ENCODE peak calls at places on chromosomes 1 and 21, in nine cellular contexts. D is WTC11; P is GM13977; Q is retinal pigment epithelial cell; V is colonic mucosa; H is CD8-positive, alpha-beta T cell; O is GM23338; N is fibroblast of the aortic adventitia; A is K562. T is an unnamed sample.

GRCh38 chr1:12053752-12054548 is 9.2 kb upstream of the TNFRSF8 start:
- DNase-seq in O (no peak), D (no peak), A (no peak), Q (no peak), H (no peak), V (no peak), P (peak), N (peak), T (peak)

GRCh38 chr1:54998100-54998499 is 633 bp upstream of the BSND start:
- DNase-seq in P (no peak), H (no peak), D (no peak), N (no peak), O (no peak), A (no peak), Q (no peak), V (no peak), T (no peak)

GRCh38 chr1:3494321-3495308 is 40.1 kb downstream of the ARHGEF16 start:
- DNase-seq in N (no peak), H (no peak), V (no peak), O (no peak), P (no peak), D (no peak), A (no peak), Q (no peak), T (no peak)

GRCh38 chr1:180249725-180250498 is 19.8 kb downstream of the LHX4 start:
- DNase-seq in V (no peak), H (no peak), Q (no peak), A (no peak), D (no peak), N (no peak), O (no peak), P (no peak), T (no peak)

GRCh38 chr1:3056641-3057040 is 12.4 kb upstream of the PRDM16 start:
- DNase-seq in D (no peak), N (no peak), H (no peak), O (no peak), A (no peak), V (no peak), Q (no peak), P (no peak), T (no peak)

GRCh38 chr1:177181631-177182291 is 11.0 kb downstream of the BRINP2 start:
- DNase-seq in Q (no peak), H (peak), P (peak), V (peak), N (peak), O (peak), D (peak), A (peak), T (peak)

GRCh38 chr1:214548988-214549387 is 2.4 kb downstream of the PTPN14 start:
- DNase-seq in Q (no peak), N (no peak), V (no peak), P (no peak), H (no peak), A (no peak), O (no peak), D (no peak), T (no peak)

GRCh38 chr1:32828341-32828740 is 10.9 kb downstream of the S100PBP start:
- DNase-seq in Q (no peak), D (no peak), V (no peak), N (peak), P (no peak), O (peak), H (no peak), A (no peak), T (no peak)

GRCh38 chr1:197735461-197735860 is 39.8 kb downstream of the DENND1B start:
- DNase-seq in N (no peak), Q (no peak), P (no peak), O (no peak), H (no peak), V (no peak), A (no peak), D (no peak), T (no peak)

GRCh38 chr1:65230741-65231439 is 78.5 kb upstream of the DNAJC6 start:
- DNase-seq in Q (no peak), D (no peak), P (no peak), V (no peak), N (peak), O (no peak), H (no peak), A (peak), T (no peak)

GRCh38 chr1:229822026-229822425 is 196.0 kb downstream of the URB2 start:
- DNase-seq in V (no peak), P (no peak), A (no peak), N (peak), H (no peak), O (no peak), D (no peak), Q (no peak), T (no peak)

GRCh38 chr1:246875041-246876026 is 56.4 kb downstream of the AHCTF1 start:
- DNase-seq in O (no peak), Q (no peak), P (peak), N (peak), H (no peak), V (no peak), D (no peak), A (no peak), T (no peak)

GRCh38 chr1:245717611-245718010 is 562.8 kb downstream of the KIF26B start:
- DNase-seq in N (no peak), V (no peak), Q (no peak), H (no peak), A (no peak), D (no peak), P (no peak), O (no peak), T (peak)

GRCh38 chr1:183572721-183573120 is 17.5 kb downstream of the NCF2 start:
- DNase-seq in N (peak), H (no peak), A (no peak), D (no peak), O (no peak), P (no peak), V (no peak), Q (no peak), T (no peak)

GRCh38 chr1:110356379-110356778 is 17.2 kb downstream of the RBM15 start:
- DNase-seq in H (no peak), N (no peak), O (no peak), V (no peak), A (no peak), P (no peak), D (no peak), Q (no peak), T (no peak)

GRCh38 chr21:46150491-46151121 is 4.8 kb downstream of the FTCD start:
- DNase-seq in Q (no peak), H (no peak), O (no peak), V (no peak), N (no peak), P (no peak), D (peak), A (no peak), T (no peak)

GRCh38 chr1:218460367-218460766 is 115.2 kb downstream of the TGFB2 start:
- DNase-seq in P (no peak), H (no peak), Q (no peak), V (no peak), D (peak), O (peak), N (peak), A (no peak), T (no peak)

GRCh38 chr1:2641381-2642130 is 8.7 kb upstream of the MMEL1 start:
- DNase-seq in V (no peak), P (peak), Q (no peak), N (no peak), O (peak), D (no peak), H (no peak), A (no peak), T (peak)

GRCh38 chr1:41861509-41862410 is 57.0 kb downstream of the HIVEP3 start:
- DNase-seq in A (no peak), Q (no peak), P (no peak), D (no peak), N (no peak), V (no peak), O (no peak), H (no peak), T (no peak)

GRCh38 chr1:205111354-205111753 is 10.4 kb downstream of the RBBP5 start:
- DNase-seq in A (no peak), H (no peak), D (no peak), N (no peak), O (no peak), V (no peak), P (no peak), Q (no peak), T (no peak)

GRCh38 chr1:171219751-171220385 is 28.4 kb upstream of the FMO1 start:
- DNase-seq in V (no peak), O (peak), D (peak), A (no peak), Q (no peak), H (no peak), N (peak), P (no peak), T (no peak)

GRCh38 chr1:111735858-111736544 is 3.2 kb downstream of the INKA2 start:
- DNase-seq in Q (no peak), O (peak), N (no peak), A (no peak), D (peak), H (peak), V (no peak), P (no peak), T (no peak)

GRCh38 chr1:205668951-205669340 is 11.4 kb downstream of the SLC45A3 start:
- DNase-seq in N (no peak), D (no peak), A (peak), H (no peak), V (peak), O (no peak), P (peak), Q (no peak), T (peak)

GRCh38 chr1:14616997-14617396 is 18.5 kb downstream of the KAZN start:
- DNase-seq in A (peak), P (no peak), V (no peak), Q (no peak), O (no peak), H (no peak), N (no peak), D (no peak), T (no peak)

GRCh38 chr1:232922475-232922874 is 27.9 kb upstream of the NTPCR start:
- DNase-seq in N (peak), Q (no peak), D (no peak), V (no peak), H (no peak), O (no peak), P (no peak), A (no peak), T (no peak)

GRCh38 chr1:23868848-23869450 is 859 bp upstream of the FUCA1 start:
- DNase-seq in P (peak), H (no peak), O (peak), A (peak), D (no peak), V (no peak), N (no peak), Q (no peak), T (no peak)

GRCh38 chr1:200556005-200556404 is 64.5 kb downstream of the KIF14 start:
- DNase-seq in Q (no peak), O (peak), A (no peak), H (no peak), D (no peak), V (no peak), P (no peak), N (peak), T (no peak)
- TF ChIP-seq CTCF in Q (peak), O (peak), A (peak), H (no peak), D (no peak), V (no peak), P (no peak), N (peak), T (no peak)

GRCh38 chr1:161054805-161055204 is 9.0 kb upstream of the USF1 start:
- DNase-seq in H (no peak), D (no peak), A (no peak), N (no peak), P (no peak), O (no peak), V (no peak), Q (no peak), T (no peak)
- TF ChIP-seq CTCF in H (no peak), D (peak), A (peak), N (no peak), P (no peak), O (peak), V (no peak), Q (peak), T (peak)

DNA sequence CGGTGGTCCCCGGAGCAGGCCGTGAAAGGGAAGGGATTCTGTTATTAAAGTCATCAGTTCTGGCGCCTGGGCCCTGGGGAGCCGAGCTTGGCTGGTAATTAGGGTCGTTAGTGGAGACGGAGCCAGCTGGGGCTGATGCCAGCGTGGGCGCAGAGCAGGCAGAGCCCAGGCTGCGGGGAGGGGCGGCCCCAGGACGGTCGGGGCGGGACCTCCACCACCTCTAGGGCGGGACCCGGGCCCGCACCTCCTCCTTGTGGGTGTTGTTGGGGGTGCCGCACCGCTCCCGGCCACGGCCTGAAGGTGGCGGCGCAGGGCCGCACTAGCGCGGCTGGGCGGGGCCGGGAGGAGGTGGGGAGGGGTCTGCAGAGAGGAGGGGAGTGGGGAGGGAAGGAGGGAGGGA is 470.6 kb downstream of the PTPRU start:
- DNase-seq in N (peak), O (peak), Q (no peak), H (no peak), P (peak), A (peak), V (no peak), D (peak), T (peak)
- TF ChIP-seq CTCF in N (peak), O (peak), Q (peak), H (no peak), P (peak), A (peak), V (no peak), D (peak), T (peak)

DNA sequence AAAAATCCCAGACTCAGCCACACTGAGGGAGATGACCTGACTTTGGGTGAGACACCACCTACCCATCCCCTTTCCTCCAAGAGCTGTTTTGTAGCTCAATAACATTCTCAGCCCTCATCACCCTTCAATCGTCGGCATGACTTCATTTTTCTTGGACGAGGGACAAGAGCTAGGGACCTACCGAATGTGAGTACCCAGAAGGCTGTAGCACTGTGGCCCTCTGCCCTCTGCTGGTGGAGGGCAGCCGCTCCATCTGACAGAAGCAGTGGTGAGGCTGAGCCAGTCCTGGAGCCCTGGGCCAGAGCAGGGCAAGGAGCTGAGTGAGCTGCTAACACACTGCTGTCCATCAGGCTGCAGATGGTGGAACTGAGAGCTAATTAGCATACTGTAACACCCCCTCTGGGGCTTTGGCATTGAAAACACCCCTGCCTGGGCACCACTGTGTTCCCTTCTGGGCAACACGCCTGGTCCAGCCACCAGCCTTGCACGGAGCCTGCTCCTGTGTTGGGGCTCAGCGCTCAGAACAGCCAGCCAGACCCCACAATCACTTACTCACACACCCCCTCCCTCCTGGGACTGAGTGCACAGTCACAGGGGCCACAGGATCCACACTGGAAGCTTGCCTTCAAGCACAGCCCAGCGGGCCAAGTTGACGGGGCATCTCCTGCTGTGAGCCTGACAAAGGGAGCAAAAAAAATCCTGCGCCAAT is 18.3 kb upstream of the ALPL start:
- DNase-seq in P (no peak), D (peak), N (peak), A (peak), O (peak), V (peak), Q (no peak), H (no peak), T (no peak)
- TF ChIP-seq CTCF in P (peak), D (no peak), N (peak), A (peak), O (peak), V (peak), Q (peak), H (peak), T (peak)

GRCh38 chr1:28112388-28113311 is 24.2 kb upstream of the EYA3 start:
- DNase-seq in N (peak), V (peak), H (no peak), D (peak), P (no peak), Q (no peak), A (peak), O (peak), T (no peak)
- TF ChIP-seq CTCF in N (no peak), V (peak), H (no peak), D (no peak), P (peak), Q (peak), A (peak), O (peak), T (peak)

DNA sequence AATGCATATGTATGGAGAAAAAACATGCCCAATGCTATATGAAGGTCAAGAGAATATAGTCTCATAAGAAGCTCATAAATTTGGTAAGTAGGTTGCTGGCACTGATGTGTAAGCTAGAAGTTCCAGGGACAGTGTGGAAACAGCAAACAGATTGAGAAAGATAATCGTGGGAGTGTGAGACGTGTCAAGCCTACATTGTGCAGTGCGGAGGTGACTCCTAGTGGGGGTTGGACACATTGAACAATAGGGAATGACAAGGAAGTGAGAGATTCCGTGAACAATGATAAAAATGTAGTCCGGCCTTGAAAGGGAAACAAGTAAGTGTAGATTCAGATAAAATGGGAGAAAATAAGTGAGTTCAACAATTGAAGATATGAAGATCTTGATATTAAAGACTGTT is 788.4 kb upstream of the PRMT6 start:
- DNase-seq in P (no peak), O (peak), V (no peak), Q (no peak), N (no peak), D (peak), H (no peak), A (no peak), T (no peak)
- TF ChIP-seq CTCF in P (peak), O (peak), V (no peak), Q (peak), N (no peak), D (no peak), H (no peak), A (no peak), T (no peak)

GRCh38 chr1:79852004-79852403 is 845.5 kb upstream of the ADGRL4 start:
- DNase-seq in P (no peak), N (no peak), V (no peak), D (peak), A (no peak), Q (no peak), H (no peak), O (peak), T (no peak)
- TF ChIP-seq CTCF in P (peak), N (no peak), V (no peak), D (peak), A (no peak), Q (peak), H (no peak), O (peak), T (no peak)

T was measured in GM10248.